ENCODE peak calls at places on chromosomes 12 and 14, in nine cellular contexts. T, I, Z, G, R, L, Q, O and C are unnamed samples. For H3K4me1, the result is how much of the 10 kb centered on the place peaks cover.

GRCh38 chr12:30416631-30417030 is 279.0 kb downstream of the IPO8 start:
- DNase-seq in R (no peak), Q (no peak), G (no peak), Z (no peak), I (no peak), T (no peak), L (no peak), O (no peak), C (no peak)

GRCh38 chr12:91496337-91496736 is 313.7 kb upstream of the DCN start:
- DNase-seq in L (no peak), R (no peak), Z (no peak), O (no peak), G (no peak), T (no peak), Q (no peak), I (no peak), C (no peak)

GRCh38 chr12:80815351-80815750 is 98.6 kb downstream of the MYF5 start:
- DNase-seq in G (no peak), L (no peak), T (no peak), I (no peak), R (no peak), O (no peak), Q (no peak), Z (no peak), C (no peak)

GRCh38 chr12:108731105-108731865 is at the start of gene CORO1C:
- DNase-seq in O (peak), T (peak), I (peak), R (peak), L (peak), G (peak), Q (peak), Z (peak), C (peak)

GRCh38 chr12:95511962-95512361 is 38.0 kb downstream of the METAP2 start:
- DNase-seq in T (no peak), Q (no peak), L (no peak), O (no peak), Z (no peak), G (no peak), I (no peak), R (no peak), C (no peak)

GRCh38 chr12:30440826-30441602 is 254.7 kb downstream of the IPO8 start:
- DNase-seq in Z (no peak), R (no peak), I (peak), Q (peak), L (no peak), G (no peak), O (no peak), T (peak), C (no peak)

GRCh38 chr12:1348606-1349005 is 245.8 kb downstream of the FBXL14 start:
- DNase-seq in R (no peak), Q (no peak), I (no peak), Z (no peak), T (no peak), O (no peak), L (no peak), G (no peak), C (no peak)

GRCh38 chr14:44657688-44658388 is 150.8 kb upstream of the FSCB start:
- DNase-seq in Z (no peak), L (no peak), Q (no peak), O (no peak), I (peak), G (no peak), R (no peak), T (peak), C (no peak)

GRCh38 chr14:62029569-62029924 is 267.3 kb downstream of the SNAPC1 start:
- DNase-seq in O (no peak), G (no peak), Z (no peak), L (no peak), R (no peak), Q (no peak), T (no peak), I (no peak), C (no peak)

GRCh38 chr14:61940669-61941420 is 178.6 kb downstream of the SNAPC1 start:
- DNase-seq in Q (peak), I (no peak), R (no peak), G (no peak), L (no peak), T (no peak), Z (no peak), O (no peak), C (no peak)

GRCh38 chr12:132141976-132142678 is 2.0 kb downstream of the DDX51 start:
- DNase-seq in Q (no peak), R (no peak), O (no peak), I (peak), L (no peak), T (no peak), G (no peak), Z (no peak), C (no peak)

GRCh38 chr12:101945361-101946232 is 68.2 kb downstream of the DRAM1 start:
- DNase-seq in G (peak), Z (no peak), R (peak), I (no peak), T (no peak), L (no peak), O (no peak), Q (peak), C (no peak)

GRCh38 chr14:50156111-50156510 is 39.7 kb upstream of the VCPKMT start:
- DNase-seq in L (no peak), Z (no peak), R (no peak), T (no peak), O (no peak), Q (no peak), G (no peak), I (no peak), C (no peak)

GRCh38 chr14:54642121-54642520 is 75.2 kb downstream of the SAMD4A start:
- DNase-seq in T (no peak), L (no peak), Q (no peak), R (no peak), I (no peak), Z (no peak), G (no peak), O (no peak), C (no peak)

DNA sequence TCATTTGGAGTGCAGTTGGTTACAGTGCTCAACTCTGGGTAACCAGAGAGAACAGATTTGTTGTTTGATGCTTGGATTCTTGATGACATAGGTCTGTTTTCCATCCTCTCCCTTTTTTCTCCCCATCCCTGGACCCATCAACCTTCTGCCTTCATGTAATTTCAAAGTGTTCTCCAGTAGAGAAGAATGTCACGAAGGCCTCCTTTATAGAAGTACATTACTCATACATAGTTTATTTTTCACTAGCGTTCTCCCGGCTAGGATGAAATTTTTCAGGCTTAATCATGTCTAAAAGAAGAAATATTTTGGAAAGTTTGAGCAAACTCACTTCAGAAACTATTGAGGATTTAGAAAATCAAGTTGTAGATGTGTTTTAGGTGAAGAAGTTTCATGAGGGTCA is 20.9 kb upstream of the APPL2 start:
- DNase-seq in Q (no peak), O (no peak), I (no peak), R (no peak), T (no peak), L (no peak), G (no peak), Z (no peak), C (no peak)
- H3K4me1 ChIP-seq in Q (under half), O (under half), I (under half), R (half or more), T (under half), L (under half), G (under half), Z (under half), C (under half)

DNA sequence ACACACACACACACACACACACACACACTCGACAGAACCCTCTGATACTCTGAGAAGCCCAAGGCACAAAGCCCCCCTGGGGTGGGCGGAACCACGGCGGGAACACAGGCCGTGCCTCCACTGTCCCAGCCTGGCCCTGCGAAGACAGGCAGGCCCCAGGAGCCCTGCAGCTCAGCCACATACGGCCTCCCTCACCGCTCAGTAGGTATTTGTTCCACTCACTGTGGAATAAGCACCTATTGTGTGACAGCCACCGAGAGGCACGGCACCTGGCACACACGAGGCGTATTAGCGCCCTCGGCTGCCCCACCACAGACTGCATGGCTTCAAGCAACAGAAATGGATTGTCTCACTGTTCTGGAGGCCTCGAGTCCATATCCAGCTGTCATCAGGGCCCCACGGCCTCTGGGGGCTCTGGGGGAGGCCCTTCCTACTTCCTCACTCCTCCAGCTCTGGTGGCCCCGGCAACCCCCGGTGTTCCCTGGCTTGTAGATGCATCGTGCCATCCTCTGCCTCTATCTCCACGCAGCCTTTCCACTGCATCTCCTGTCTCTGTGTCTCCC is 66.3 kb downstream of the NCOR2 start:
- DNase-seq in O (no peak), G (no peak), T (no peak), I (no peak), L (no peak), Z (no peak), R (no peak), Q (no peak), C (no peak)
- H3K4me1 ChIP-seq in O (under half), G (half or more), T (under half), I (half or more), L (half or more), Z (half or more), R (under half), Q (under half), C (half or more)

GRCh38 chr12:56122637-56123036 is 4.6 kb downstream of the ZC3H10 start:
- DNase-seq in Z (no peak), G (no peak), T (no peak), R (no peak), Q (no peak), O (no peak), L (no peak), I (no peak), C (no peak)
- H3K4me1 ChIP-seq in Z (under half), G (half or more), T (under half), R (under half), Q (under half), O (under half), L (half or more), I (under half), C (under half)

GRCh38 chr12:104182144-104182543 is 33.4 kb upstream of the TXNRD1 start:
- DNase-seq in T (no peak), G (peak), O (peak), R (no peak), Z (peak), I (peak), L (peak), Q (no peak), C (peak)
- H3K4me1 ChIP-seq in T (under half), G (under half), O (under half), R (under half), Z (under half), I (under half), L (under half), Q (under half), C (half or more)

DNA sequence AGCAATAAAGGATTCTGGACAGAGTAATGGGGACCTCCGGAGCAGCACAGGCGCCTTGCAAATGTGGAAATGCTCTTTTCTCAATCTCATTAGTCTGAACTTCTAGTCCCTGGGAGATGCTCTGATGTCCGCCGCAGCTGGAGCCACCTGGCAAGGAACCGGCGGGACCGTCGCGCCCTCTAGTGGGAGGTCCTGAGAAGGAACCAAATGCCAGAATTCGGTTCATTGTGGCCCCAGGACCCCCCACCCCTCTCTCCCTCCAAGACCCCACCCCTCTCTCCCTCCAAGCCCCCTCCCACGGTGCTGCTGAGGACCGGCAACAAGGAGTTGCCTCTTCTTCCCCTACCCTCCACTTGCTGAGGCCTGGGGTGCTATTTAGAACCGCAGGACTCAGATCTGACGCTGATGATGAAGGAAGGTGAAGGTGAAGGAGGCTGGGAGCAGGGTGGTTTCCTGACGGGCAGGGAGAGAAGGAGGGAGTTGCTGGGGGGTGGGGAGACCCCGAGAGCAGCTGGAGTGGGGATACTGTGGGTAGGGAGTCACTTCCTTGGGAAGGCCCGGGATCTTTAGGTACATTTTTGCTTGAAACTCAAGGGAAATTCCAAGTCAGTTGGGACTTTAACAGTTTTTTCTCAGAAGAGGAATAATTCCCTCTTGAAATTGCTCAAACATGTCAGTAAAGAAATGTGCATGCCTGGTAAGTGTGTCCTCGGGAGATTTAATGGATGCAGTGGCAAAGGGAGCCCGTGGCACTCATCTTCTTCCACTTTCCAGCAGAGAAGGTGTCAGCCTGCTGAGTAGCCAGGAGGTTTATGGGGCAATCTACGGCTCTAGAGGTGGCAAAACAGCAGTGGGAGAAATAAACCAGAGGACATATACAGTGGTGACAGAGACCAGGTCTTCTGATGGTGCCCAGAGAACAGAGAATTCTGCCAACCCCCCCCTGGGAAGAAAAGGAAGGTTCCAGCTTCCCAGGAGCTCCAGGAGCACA is 42.6 kb downstream of the SMIM41 start:
- DNase-seq in G (peak), O (peak), I (peak), L (peak), R (no peak), Q (peak), T (peak), Z (peak), C (no peak)
- H3K4me1 ChIP-seq in G (under half), O (under half), I (under half), L (under half), R (under half), Q (under half), T (under half), Z (under half), C (under half)

DNA sequence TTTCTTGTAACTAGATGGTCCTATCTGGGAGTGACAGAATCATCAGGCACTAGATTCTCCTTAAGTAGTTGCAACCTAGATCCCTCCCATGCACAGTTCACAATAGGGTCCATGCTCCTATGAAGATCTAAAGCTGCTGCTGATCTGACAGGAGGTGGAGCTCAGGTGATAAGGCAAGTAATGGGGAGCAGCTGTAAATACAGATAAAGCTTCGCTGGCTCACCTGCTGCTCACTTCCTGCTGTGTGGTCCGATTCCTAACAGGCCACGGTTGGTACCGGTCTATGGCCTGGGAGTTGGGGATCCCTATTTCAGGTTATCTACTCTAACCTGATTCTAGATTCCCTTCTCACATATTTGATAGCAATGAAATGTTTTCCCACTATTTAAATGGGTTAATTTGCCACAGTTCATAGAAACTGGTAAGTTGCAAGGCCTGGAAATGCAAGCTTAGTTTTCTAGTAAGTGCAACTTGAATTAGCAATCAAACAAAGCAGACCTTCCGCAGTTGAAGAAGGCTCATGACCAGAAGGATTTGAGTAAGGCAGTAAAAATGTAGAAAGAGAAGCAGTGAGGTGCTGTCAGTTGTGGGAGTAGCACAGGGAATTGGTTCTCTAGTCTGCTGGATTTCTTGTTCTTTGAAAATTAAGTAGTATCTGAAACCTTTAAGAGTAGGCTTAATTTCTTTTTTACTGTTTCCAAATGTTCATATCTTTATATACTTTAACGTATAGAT is 332.3 kb downstream of the EGLN3 start:
- DNase-seq in Z (no peak), I (no peak), L (no peak), G (no peak), R (no peak), Q (no peak), O (no peak), T (no peak), C (no peak)
- H3K4me1 ChIP-seq in Z (under half), I (under half), L (under half), G (under half), R (under half), Q (under half), O (under half), T (under half), C (under half)

GRCh38 chr14:100121643-100122480 is 37.6 kb downstream of the DEGS2 start:
- DNase-seq in R (no peak), I (no peak), Q (no peak), T (no peak), O (no peak), L (no peak), Z (no peak), G (no peak), C (no peak)
- H3K4me1 ChIP-seq in R (under half), I (under half), Q (under half), T (under half), O (under half), L (under half), Z (under half), G (under half), C (under half)

DNA sequence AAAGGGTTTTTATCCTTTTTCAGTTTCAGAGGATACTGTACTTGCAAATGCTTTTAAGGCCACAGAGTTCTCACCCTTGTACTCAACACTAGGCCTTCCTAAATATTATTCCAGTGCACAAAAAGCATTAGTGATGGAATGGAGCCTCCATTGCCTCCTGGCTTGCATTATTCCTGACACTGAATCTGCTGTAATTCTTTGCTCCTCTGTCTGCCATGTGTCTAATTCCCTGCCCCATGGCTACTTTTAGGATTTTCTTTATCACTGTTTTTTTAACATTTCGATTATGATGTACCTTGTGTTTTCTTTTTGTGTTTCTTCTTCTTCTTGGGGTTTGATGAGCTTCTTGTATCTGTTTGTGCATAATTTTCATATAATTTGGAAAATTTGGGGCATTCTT is 29.5 kb downstream of the SUSD6 start:
- DNase-seq in L (no peak), Z (no peak), I (no peak), O (no peak), G (no peak), T (no peak), Q (no peak), R (no peak), C (no peak)
- H3K4me1 ChIP-seq in L (half or more), Z (under half), I (under half), O (under half), G (half or more), T (under half), Q (under half), R (under half), C (half or more)